ENCODE peak calls at places on chromosome 20, in six cellular contexts. One of them, this sample, is unnamed. For H3K4me1, the result is how much of the 10 kb centered on the place peaks cover.

GRCh38 chr20:44187054-44187762 is at the start of gene JPH2:
- DNase-seq in right cardiac atrium: peak
- DNase-seq in heart left ventricle: peak
- DNase-seq in psoas muscle: peak
- DNase-seq in CD8-positive, alpha-beta T cell: no peak
- DNase-seq in lower lobe of right lung: peak
- DNase-seq in this sample: no peak

GRCh38 chr20:25058797-25059486 is 1.0 kb upstream of the ACSS1 start:
- DNase-seq in right cardiac atrium: no peak
- DNase-seq in heart left ventricle: peak
- DNase-seq in psoas muscle: no peak
- DNase-seq in CD8-positive, alpha-beta T cell: no peak
- DNase-seq in lower lobe of right lung: no peak
- DNase-seq in this sample: peak

GRCh38 chr20:59809630-59810375 is 123.6 kb downstream of the SYCP2 start:
- DNase-seq in right cardiac atrium: no peak
- DNase-seq in heart left ventricle: no peak
- DNase-seq in psoas muscle: no peak
- DNase-seq in CD8-positive, alpha-beta T cell: no peak
- DNase-seq in lower lobe of right lung: no peak
- DNase-seq in this sample: no peak

GRCh38 chr20:47927385-47927851 is 142.1 kb upstream of the SULF2 start:
- DNase-seq in right cardiac atrium: no peak
- DNase-seq in heart left ventricle: no peak
- DNase-seq in psoas muscle: no peak
- DNase-seq in CD8-positive, alpha-beta T cell: no peak
- DNase-seq in lower lobe of right lung: no peak
- DNase-seq in this sample: no peak

GRCh38 chr20:23141016-23141415 is 54.9 kb upstream of the CD93 start:
- DNase-seq in right cardiac atrium: no peak
- DNase-seq in heart left ventricle: no peak
- DNase-seq in psoas muscle: no peak
- DNase-seq in CD8-positive, alpha-beta T cell: no peak
- DNase-seq in lower lobe of right lung: peak
- DNase-seq in this sample: no peak

GRCh38 chr20:36153754-36154695 is 515 bp upstream of the EPB41L1 start:
- DNase-seq in right cardiac atrium: peak
- DNase-seq in heart left ventricle: peak
- DNase-seq in psoas muscle: peak
- DNase-seq in CD8-positive, alpha-beta T cell: peak
- DNase-seq in lower lobe of right lung: peak
- DNase-seq in this sample: peak

GRCh38 chr20:1941226-1941625 is 46.0 kb downstream of the SIRPA start:
- DNase-seq in right cardiac atrium: peak
- DNase-seq in heart left ventricle: no peak
- DNase-seq in psoas muscle: peak
- DNase-seq in CD8-positive, alpha-beta T cell: no peak
- DNase-seq in lower lobe of right lung: no peak
- DNase-seq in this sample: no peak

GRCh38 chr20:41587956-41588355 is 30.2 kb downstream of the CHD6 start:
- DNase-seq in right cardiac atrium: no peak
- DNase-seq in heart left ventricle: no peak
- DNase-seq in psoas muscle: no peak
- DNase-seq in CD8-positive, alpha-beta T cell: no peak
- DNase-seq in lower lobe of right lung: no peak
- DNase-seq in this sample: no peak

GRCh38 chr20:17617212-17617867 is 47.5 kb downstream of the DSTN start:
- DNase-seq in right cardiac atrium: peak
- DNase-seq in heart left ventricle: no peak
- DNase-seq in psoas muscle: no peak
- DNase-seq in CD8-positive, alpha-beta T cell: peak
- DNase-seq in lower lobe of right lung: peak
- DNase-seq in this sample: peak

GRCh38 chr20:51062065-51062464 is 39.2 kb upstream of the KCNG1 start:
- DNase-seq in right cardiac atrium: no peak
- DNase-seq in heart left ventricle: no peak
- DNase-seq in psoas muscle: no peak
- DNase-seq in CD8-positive, alpha-beta T cell: no peak
- DNase-seq in lower lobe of right lung: no peak
- DNase-seq in this sample: no peak

GRCh38 chr20:42530855-42531674 is 658.6 kb downstream of the PTPRT start:
- DNase-seq in right cardiac atrium: no peak
- DNase-seq in heart left ventricle: no peak
- DNase-seq in psoas muscle: no peak
- DNase-seq in CD8-positive, alpha-beta T cell: no peak
- DNase-seq in lower lobe of right lung: no peak
- DNase-seq in this sample: peak

GRCh38 chr20:24911461-24911860 is 37.6 kb upstream of the CST7 start:
- DNase-seq in right cardiac atrium: no peak
- DNase-seq in heart left ventricle: peak
- DNase-seq in psoas muscle: no peak
- DNase-seq in CD8-positive, alpha-beta T cell: no peak
- DNase-seq in lower lobe of right lung: no peak
- DNase-seq in this sample: no peak

GRCh38 chr20:34824026-34824860 is 1.2 kb downstream of the NCOA6 start:
- DNase-seq in right cardiac atrium: peak
- DNase-seq in heart left ventricle: peak
- DNase-seq in psoas muscle: peak
- DNase-seq in CD8-positive, alpha-beta T cell: peak
- DNase-seq in lower lobe of right lung: peak
- DNase-seq in this sample: peak

GRCh38 chr20:37381621-37382538 is 35.9 kb downstream of the SRC start:
- DNase-seq in right cardiac atrium: no peak
- DNase-seq in heart left ventricle: no peak
- DNase-seq in psoas muscle: no peak
- DNase-seq in CD8-positive, alpha-beta T cell: no peak
- DNase-seq in lower lobe of right lung: peak
- DNase-seq in this sample: no peak

GRCh38 chr20:9515211-9515580 is 806 bp downstream of the LAMP5 start:
- DNase-seq in right cardiac atrium: no peak
- DNase-seq in heart left ventricle: no peak
- DNase-seq in psoas muscle: no peak
- DNase-seq in CD8-positive, alpha-beta T cell: no peak
- DNase-seq in lower lobe of right lung: no peak
- DNase-seq in this sample: no peak

GRCh38 chr20:44618318-44618731 is 33.2 kb downstream of the ADA start:
- DNase-seq in right cardiac atrium: peak
- DNase-seq in heart left ventricle: no peak
- DNase-seq in psoas muscle: no peak
- DNase-seq in CD8-positive, alpha-beta T cell: peak
- DNase-seq in lower lobe of right lung: no peak
- DNase-seq in this sample: no peak

GRCh38 chr20:40692240-40693011 is 3.4 kb upstream of the MAFB start:
- DNase-seq in right cardiac atrium: no peak
- DNase-seq in heart left ventricle: no peak
- DNase-seq in psoas muscle: no peak
- DNase-seq in CD8-positive, alpha-beta T cell: no peak
- DNase-seq in lower lobe of right lung: no peak
- DNase-seq in this sample: no peak

GRCh38 chr20:1894471-1894950 is 696 bp upstream of the SIRPA start:
- DNase-seq in right cardiac atrium: peak
- DNase-seq in heart left ventricle: peak
- DNase-seq in psoas muscle: peak
- DNase-seq in CD8-positive, alpha-beta T cell: no peak
- DNase-seq in lower lobe of right lung: no peak
- DNase-seq in this sample: peak

GRCh38 chr20:40838516-40838915 is 149.5 kb upstream of the MAFB start:
- DNase-seq in right cardiac atrium: no peak
- DNase-seq in heart left ventricle: no peak
- DNase-seq in psoas muscle: no peak
- DNase-seq in CD8-positive, alpha-beta T cell: no peak
- DNase-seq in lower lobe of right lung: no peak
- DNase-seq in this sample: no peak

GRCh38 chr20:6769953-6770831 is 2.7 kb downstream of the BMP2 start:
- DNase-seq in right cardiac atrium: peak
- DNase-seq in heart left ventricle: peak
- DNase-seq in psoas muscle: peak
- DNase-seq in CD8-positive, alpha-beta T cell: no peak
- DNase-seq in lower lobe of right lung: peak
- DNase-seq in this sample: peak

GRCh38 chr20:2368621-2369020 is 12.1 kb upstream of the TGM6 start:
- DNase-seq in right cardiac atrium: no peak
- DNase-seq in heart left ventricle: no peak
- DNase-seq in psoas muscle: no peak
- DNase-seq in CD8-positive, alpha-beta T cell: no peak
- DNase-seq in lower lobe of right lung: no peak
- DNase-seq in this sample: no peak

GRCh38 chr20:54622338-54623280 is 147.2 kb downstream of the DOK5 start:
- DNase-seq in right cardiac atrium: no peak
- DNase-seq in heart left ventricle: peak
- DNase-seq in psoas muscle: no peak
- DNase-seq in CD8-positive, alpha-beta T cell: no peak
- DNase-seq in lower lobe of right lung: no peak
- DNase-seq in this sample: no peak

GRCh38 chr20:32969356-32970114 is 34.7 kb downstream of the SUN5 start:
- DNase-seq in right cardiac atrium: no peak
- DNase-seq in heart left ventricle: peak
- DNase-seq in psoas muscle: no peak
- DNase-seq in CD8-positive, alpha-beta T cell: no peak
- DNase-seq in lower lobe of right lung: no peak
- DNase-seq in this sample: no peak
- H3K4me1 ChIP-seq in right cardiac atrium: under half
- H3K4me1 ChIP-seq in heart left ventricle: under half
- H3K4me1 ChIP-seq in psoas muscle: under half
- H3K4me1 ChIP-seq in CD8-positive, alpha-beta T cell: half or more
- H3K4me1 ChIP-seq in lower lobe of right lung: under half
- H3K4me1 ChIP-seq in this sample: under half

DNA sequence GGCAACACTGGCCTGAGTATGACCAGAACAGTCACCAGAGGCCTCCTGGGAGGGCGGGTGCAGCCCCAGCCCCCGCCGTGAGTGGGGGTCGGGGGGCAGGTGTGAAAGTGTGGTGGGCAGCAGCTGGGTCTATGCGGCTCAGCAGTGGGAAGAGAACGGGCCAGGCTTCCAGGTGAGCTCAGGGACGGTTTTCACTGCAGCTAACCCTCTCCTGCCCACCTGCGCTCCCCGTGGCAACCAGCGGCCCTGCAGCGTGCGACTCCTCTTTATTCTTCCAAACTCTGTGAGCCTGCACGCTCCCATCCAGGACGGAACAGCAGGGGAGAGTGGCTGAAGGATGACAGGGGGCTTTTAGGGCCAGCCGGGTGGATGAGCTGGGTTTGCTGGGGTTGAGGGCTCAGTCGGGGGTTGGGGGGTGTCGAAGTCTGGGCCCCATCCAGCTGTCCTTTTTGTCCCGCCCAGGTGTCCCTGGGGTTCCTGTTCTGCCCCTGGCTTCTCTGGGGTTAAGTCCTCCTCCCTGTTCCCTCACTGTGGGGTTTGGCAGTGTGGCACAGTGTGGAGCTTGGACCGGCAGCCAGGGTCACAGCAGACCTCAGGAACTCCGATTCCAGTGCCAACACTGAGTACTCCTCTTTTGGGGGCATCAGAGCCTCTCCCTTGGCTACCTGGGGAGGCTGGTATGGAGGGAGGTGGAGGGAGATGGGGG is 859 bp upstream of the BIRC7 start:
- DNase-seq in right cardiac atrium: no peak
- DNase-seq in heart left ventricle: no peak
- DNase-seq in psoas muscle: no peak
- DNase-seq in CD8-positive, alpha-beta T cell: no peak
- DNase-seq in lower lobe of right lung: no peak
- DNase-seq in this sample: peak
- H3K4me1 ChIP-seq in right cardiac atrium: under half
- H3K4me1 ChIP-seq in heart left ventricle: under half
- H3K4me1 ChIP-seq in psoas muscle: under half
- H3K4me1 ChIP-seq in CD8-positive, alpha-beta T cell: under half
- H3K4me1 ChIP-seq in lower lobe of right lung: under half
- H3K4me1 ChIP-seq in this sample: under half

GRCh38 chr20:4453369-4453768 is 268.3 kb upstream of the PRND start:
- DNase-seq in right cardiac atrium: no peak
- DNase-seq in heart left ventricle: no peak
- DNase-seq in psoas muscle: no peak
- DNase-seq in CD8-positive, alpha-beta T cell: no peak
- DNase-seq in lower lobe of right lung: no peak
- DNase-seq in this sample: no peak

GRCh38 chr20:4455301-4455701 is 266.4 kb upstream of the PRND start:
- DNase-seq in right cardiac atrium: no peak
- DNase-seq in heart left ventricle: no peak
- DNase-seq in psoas muscle: no peak
- DNase-seq in CD8-positive, alpha-beta T cell: no peak
- DNase-seq in lower lobe of right lung: no peak
- DNase-seq in this sample: no peak

GRCh38 chr20:4455996-4456395 is 265.7 kb upstream of the PRND start:
- DNase-seq in right cardiac atrium: no peak
- DNase-seq in heart left ventricle: no peak
- DNase-seq in psoas muscle: no peak
- DNase-seq in CD8-positive, alpha-beta T cell: no peak
- DNase-seq in lower lobe of right lung: no peak
- DNase-seq in this sample: no peak

GRCh38 chr20:4459081-4459480 is 262.6 kb upstream of the PRND start:
- DNase-seq in right cardiac atrium: no peak
- DNase-seq in heart left ventricle: no peak
- DNase-seq in psoas muscle: no peak
- DNase-seq in CD8-positive, alpha-beta T cell: no peak
- DNase-seq in lower lobe of right lung: no peak
- DNase-seq in this sample: no peak

DNA sequence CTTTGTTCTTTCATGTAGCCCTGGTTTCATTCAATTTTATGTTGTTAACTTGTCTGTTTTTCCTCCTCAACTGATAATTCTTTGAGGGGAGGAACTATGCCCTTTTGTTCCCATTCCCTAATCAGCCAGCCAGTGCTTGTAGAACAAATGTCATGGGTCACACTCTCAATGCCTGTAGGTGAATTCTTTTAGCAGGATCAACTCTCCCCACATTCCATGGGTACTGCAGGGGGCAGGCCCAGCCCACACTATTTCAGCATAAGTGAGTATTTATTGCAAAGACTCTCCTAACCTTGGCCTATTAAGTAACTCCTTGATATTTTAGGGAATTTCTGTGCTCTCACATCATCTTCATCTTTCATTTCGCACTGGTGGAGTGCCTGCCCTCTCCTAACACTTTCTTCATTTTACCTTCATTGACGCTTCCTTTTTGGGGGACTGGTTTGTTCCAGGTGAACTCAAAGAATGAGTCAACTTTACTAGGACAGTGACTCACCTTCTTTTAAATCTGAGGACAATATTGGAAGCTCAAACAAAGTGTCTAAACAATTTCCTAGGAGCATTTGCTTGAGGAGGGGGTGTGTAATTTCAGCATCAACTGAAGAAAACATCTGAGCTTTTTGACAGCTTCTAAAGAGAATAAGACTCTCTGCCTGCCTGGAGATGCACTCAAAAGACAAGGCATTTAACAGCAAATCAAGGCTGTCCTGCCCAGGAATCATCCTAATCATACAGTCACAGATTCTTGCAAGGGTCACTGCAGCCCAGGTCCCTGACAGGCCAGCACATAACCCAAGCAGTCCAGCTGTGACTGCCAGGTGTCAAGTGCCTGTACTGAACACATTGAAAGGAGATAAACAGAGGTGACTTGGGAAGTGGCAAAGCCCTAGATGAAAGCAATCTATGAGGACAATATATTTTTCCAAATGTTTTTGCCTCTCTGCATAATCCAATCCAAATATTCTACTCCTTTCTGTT is 263.9 kb upstream of the PRND start:
- DNase-seq in right cardiac atrium: no peak
- DNase-seq in heart left ventricle: no peak
- DNase-seq in psoas muscle: no peak
- DNase-seq in CD8-positive, alpha-beta T cell: no peak
- DNase-seq in lower lobe of right lung: no peak
- DNase-seq in this sample: no peak
- H3K4me1 ChIP-seq in right cardiac atrium: under half
- H3K4me1 ChIP-seq in heart left ventricle: under half
- H3K4me1 ChIP-seq in psoas muscle: under half
- H3K4me1 ChIP-seq in CD8-positive, alpha-beta T cell: under half
- H3K4me1 ChIP-seq in lower lobe of right lung: under half
- H3K4me1 ChIP-seq in this sample: under half

GRCh38 chr20:63908008-63908682 is 13.2 kb downstream of the DNAJC5 start:
- DNase-seq in right cardiac atrium: no peak
- DNase-seq in heart left ventricle: no peak
- DNase-seq in psoas muscle: no peak
- DNase-seq in CD8-positive, alpha-beta T cell: no peak
- DNase-seq in lower lobe of right lung: no peak
- DNase-seq in this sample: no peak
- H3K4me1 ChIP-seq in right cardiac atrium: under half
- H3K4me1 ChIP-seq in heart left ventricle: under half
- H3K4me1 ChIP-seq in psoas muscle: under half
- H3K4me1 ChIP-seq in CD8-positive, alpha-beta T cell: under half
- H3K4me1 ChIP-seq in lower lobe of right lung: under half
- H3K4me1 ChIP-seq in this sample: under half

This sample was measured in pancreas.